ENCODE peak calls at places on chromosomes 6 and 20, in seven cellular contexts. S is MCF 10A; N is EH; J is A172; X is mucosa of gallbladder; Z is CD8-positive, alpha-beta T cell; F is NCI-H1417. U is an unnamed sample.

GRCh38 chr6:11354019-11354418 is 121.6 kb upstream of the NEDD9 start:
- DNase-seq in S (peak; percentile 36), N (peak; percentile 79), J (no peak), X (no peak), Z (no peak), F (no peak), U (peak; percentile 65)

GRCh38 chr6:101662111-101662897 is 268.8 kb downstream of the GRIK2 start:
- DNase-seq in S (no peak), N (no peak), J (no peak), X (no peak), Z (no peak), F (no peak), U (no peak)

GRCh38 chr6:11439017-11439420 is 98.5 kb upstream of the TMEM170B start:
- DNase-seq in S (peak; percentile 34), N (no peak), J (no peak), X (no peak), Z (no peak), F (no peak), U (no peak)

GRCh38 chr6:168107191-168107940 is 28.4 kb upstream of the FRMD1 start:
- DNase-seq in S (no peak), N (no peak), J (no peak), X (no peak), Z (no peak), F (peak; percentile 7), U (no peak)

GRCh38 chr20:45934046-45934586 is 367 bp upstream of the PCIF1 start:
- DNase-seq in S (no peak), N (peak; percentile 47), J (no peak), X (no peak), Z (no peak), F (peak; percentile 60), U (no peak)

GRCh38 chr20:31551581-31552081 is 37.4 kb downstream of the HM13 start:
- DNase-seq in S (no peak), N (no peak), J (no peak), X (no peak), Z (no peak), F (no peak), U (peak; percentile 98)

GRCh38 chr6:142885182-142885867 is 59.7 kb downstream of the HIVEP2 start:
- DNase-seq in S (peak; percentile 97), N (peak; percentile 97), J (peak; percentile 97), X (peak; percentile 29), Z (peak; percentile 13), F (peak; percentile 28), U (peak; percentile 100)

GRCh38 chr20:12173333-12173732 is 255.6 kb downstream of the BTBD3 start:
- DNase-seq in S (no peak), N (no peak), J (no peak), X (no peak), Z (no peak), F (peak; percentile 31), U (no peak)

GRCh38 chr6:51684038-51684437 is 403.4 kb downstream of the PKHD1 start:
- DNase-seq in S (no peak), N (no peak), J (no peak), X (no peak), Z (no peak), F (no peak), U (no peak)

U was measured in renal cortical epithelial cell.